ENCODE peak calls at places on chromosomes 3 and 15, in five cellular contexts. V is stimulated activated CD8-positive, alpha-beta memory T cell treated with anti-CD3 and anti-CD28 coated beads, Interleukin-7, amount 100 ng/mL, for 4 hours; C is T-helper 9 cell; H is mucosa of descending colon; S is activated CD8-positive, alpha-beta memory T cell treated with anti-CD3 and anti-CD28 coated beads, Interleukin-2, amount 50 U/mL, for 48 hours. Z is an unnamed sample.

GRCh38 chr15:79811406-79812405 is 85.1 kb downstream of the MTHFS start:
- DNase-seq in H (peak), S (no peak), C (no peak), V (no peak), Z (no peak)

GRCh38 chr3:39978293-39978692 is 168.9 kb downstream of the MYRIP start:
- DNase-seq in H (no peak), V (no peak), S (no peak), C (no peak), Z (no peak)

GRCh38 chr15:87764461-87765236 is 491.9 kb downstream of the NTRK3 start:
- DNase-seq in H (no peak), S (no peak), C (no peak), V (no peak), Z (no peak)

GRCh38 chr3:124260206-124260915 is 268.4 kb upstream of the ROPN1 start:
- DNase-seq in S (no peak), V (no peak), H (peak), C (no peak), Z (no peak)

GRCh38 chr15:56804908-56805307 is 71.6 kb upstream of the ZNF280D start:
- DNase-seq in V (no peak), S (no peak), C (no peak), H (no peak), Z (no peak)

GRCh38 chr15:81182031-81182745 is 14.5 kb upstream of the IL16 start:
- DNase-seq in S (no peak), H (no peak), V (no peak), C (no peak), Z (no peak)

GRCh38 chr3:15476378-15476777 is 45.1 kb downstream of the COLQ start:
- DNase-seq in H (no peak), S (no peak), V (no peak), C (no peak), Z (no peak)

GRCh38 chr3:42148982-42149432 is 57.9 kb downstream of the TRAK1 start:
- DNase-seq in V (no peak), C (no peak), S (no peak), H (peak), Z (no peak)

GRCh38 chr3:169146112-169146665 is 517.3 kb downstream of the MECOM start:
- DNase-seq in S (peak), V (no peak), C (no peak), H (peak), Z (no peak)

GRCh38 chr3:117786339-117786738 is 1076.8 kb downstream of the TUSC7 start:
- DNase-seq in V (no peak), C (no peak), H (no peak), S (no peak), Z (no peak)

GRCh38 chr15:82317091-82317489 is 32.2 kb downstream of the GOLGA6L10 start:
- DNase-seq in H (no peak), C (no peak), V (no peak), S (no peak), Z (no peak)

GRCh38 chr3:119809249-119810017 is 27.5 kb downstream of the NR1I2 start:
- DNase-seq in V (peak), C (no peak), S (peak), H (no peak), Z (no peak)

GRCh38 chr3:87199621-87200020 is 27.5 kb upstream of the CHMP2B start:
- DNase-seq in V (no peak), S (no peak), H (no peak), C (no peak), Z (no peak)

GRCh38 chr15:32692286-32692685 is 25.5 kb upstream of the GREM1 start:
- DNase-seq in C (no peak), S (no peak), V (no peak), H (no peak), Z (no peak)

GRCh38 chr3:196990654-196991053 is 22.0 kb upstream of the PIGZ start:
- DNase-seq in H (no peak), V (no peak), S (no peak), C (no peak), Z (no peak)

GRCh38 chr15:89211678-89212170 is 9.7 kb downstream of the RLBP1 start:
- DNase-seq in H (no peak), C (no peak), S (no peak), V (no peak), Z (no peak)

GRCh38 chr15:89758283-89758682 is 7.2 kb upstream of the MESP1 start:
- DNase-seq in S (no peak), C (no peak), V (no peak), H (no peak), Z (no peak)

GRCh38 chr3:71176366-71176765 is 407.2 kb downstream of the FOXP1 start:
- DNase-seq in C (no peak), H (no peak), V (no peak), S (no peak), Z (no peak)

GRCh38 chr3:172137287-172138030 is 98.1 kb downstream of the FNDC3B start:
- DNase-seq in S (no peak), C (no peak), V (no peak), H (no peak), Z (no peak)

GRCh38 chr3:112811150-112811884 is 35.3 kb downstream of the CD200R1L start:
- DNase-seq in S (no peak), C (no peak), H (peak), V (no peak), Z (no peak)

GRCh38 chr3:106256249-106256957 is 387.6 kb upstream of the CBLB start:
- DNase-seq in C (no peak), H (no peak), S (no peak), V (no peak), Z (no peak)

GRCh38 chr15:89122532-89123525 is 34.6 kb downstream of the ABHD2 start:
- DNase-seq in V (no peak), S (no peak), C (no peak), H (no peak), Z (no peak)

GRCh38 chr15:92668086-92668485 is 12.5 kb upstream of the FAM174B start:
- DNase-seq in C (no peak), V (no peak), S (no peak), H (no peak), Z (no peak)

GRCh38 chr3:48119495-48120193 is 68.6 kb downstream of the CDC25A start:
- DNase-seq in C (no peak), H (peak), S (no peak), V (no peak), Z (no peak)

GRCh38 chr15:72285927-72286516 is 13.7 kb upstream of the PARP6 start:
- DNase-seq in S (peak), V (peak), H (peak), C (peak), Z (peak)

GRCh38 chr3:46580675-46581074 is 14.6 kb upstream of the LRRC2 start:
- DNase-seq in H (no peak), S (no peak), C (no peak), V (no peak), Z (no peak)

GRCh38 chr15:82063055-82063454 is 17.2 kb upstream of the MEX3B start:
- DNase-seq in V (no peak), C (no peak), S (no peak), H (no peak), Z (no peak)

GRCh38 chr15:37581866-37582532 is 352.4 kb upstream of the TMCO5A start:
- DNase-seq in C (no peak), H (no peak), S (no peak), V (no peak), Z (no peak)

GRCh38 chr15:29911705-29912104 is 89.4 kb upstream of the TJP1 start:
- DNase-seq in S (no peak), V (no peak), C (no peak), H (no peak), Z (no peak)

GRCh38 chr3:116440196-116440595 is 5.1 kb downstream of the LSAMP start:
- DNase-seq in V (no peak), C (no peak), H (no peak), S (no peak), Z (no peak)